ENCODE peak calls at places on chromosome 4, in five cellular contexts. P, X, L, U and I are unnamed samples.

GRCh38 chr4:93791570-93792195 is 36.9 kb upstream of the ATOH1 start:
- DNase-seq in P (peak; percentile 37), X (peak; percentile 87), L (peak; percentile 64), U (peak; percentile 8), I (peak; percentile 59)

GRCh38 chr4:140094701-140095420 is 59.1 kb downstream of the MAML3 start:
- DNase-seq in P (peak; percentile 49), X (no peak), L (no peak), U (no peak), I (peak; percentile 74)

GRCh38 chr4:130026185-130026584 is 930.2 kb downstream of the C4orf33 start:
- DNase-seq in P (no peak), X (no peak), L (no peak), U (no peak), I (no peak)

GRCh38 chr4:108779958-108780357 is 17.1 kb upstream of the ETNPPL start:
- DNase-seq in P (no peak), X (no peak), L (no peak), U (no peak), I (no peak)

GRCh38 chr4:108433832-108434231 is 186.5 kb upstream of the RPL34 start:
- DNase-seq in P (no peak), X (peak; percentile 64), L (no peak), U (peak; percentile 7), I (peak; percentile 83)

GRCh38 chr4:48295116-48295515 is 25.5 kb upstream of the TEC start:
- DNase-seq in P (no peak), X (peak; percentile 11), L (peak; percentile 40), U (no peak), I (no peak)

GRCh38 chr4:89906316-89906715 is 11.7 kb downstream of the MMRN1 start:
- DNase-seq in P (no peak), X (no peak), L (no peak), U (no peak), I (no peak)

GRCh38 chr4:118557298-118557851 is 127.8 kb upstream of the METTL14 start:
- DNase-seq in P (no peak), X (peak; percentile 60), L (peak; percentile 42), U (no peak), I (peak; percentile 62)

GRCh38 chr4:85051526-85051925 is 85.0 kb upstream of the WDFY3 start:
- DNase-seq in P (no peak), X (no peak), L (no peak), U (no peak), I (no peak)

GRCh38 chr4:25563071-25563564 is 92.5 kb upstream of the SLC34A2 start:
- DNase-seq in P (peak; percentile 74), X (no peak), L (no peak), U (no peak), I (no peak)

GRCh38 chr4:10157478-10158354 is 41.1 kb upstream of the WDR1 start:
- DNase-seq in P (peak; percentile 58), X (peak; percentile 75), L (peak; percentile 93), U (no peak), I (peak; percentile 68)

GRCh38 chr4:101421393-101421792 is 74.1 kb upstream of the PPP3CA start:
- DNase-seq in P (no peak), X (peak; percentile 61), L (no peak), U (no peak), I (no peak)

GRCh38 chr4:41323706-41324105 is 67.0 kb downstream of the UCHL1 start:
- DNase-seq in P (no peak), X (no peak), L (peak; percentile 31), U (no peak), I (no peak)

GRCh38 chr4:78606530-78607095 is 55.0 kb downstream of the ANXA3 start:
- DNase-seq in P (no peak), X (no peak), L (no peak), U (no peak), I (no peak)

GRCh38 chr4:145937990-145938611 is 522 bp downstream of the ZNF827 start:
- DNase-seq in P (no peak), X (peak; percentile 66), L (peak; percentile 52), U (no peak), I (peak; percentile 52)

GRCh38 chr4:106694232-106694631 is 325.7 kb upstream of the GIMD1 start:
- DNase-seq in P (no peak), X (no peak), L (no peak), U (no peak), I (no peak)

GRCh38 chr4:11252149-11252548 is 176.5 kb downstream of the HS3ST1 start:
- DNase-seq in P (no peak), X (no peak), L (no peak), U (no peak), I (no peak)

DNA sequence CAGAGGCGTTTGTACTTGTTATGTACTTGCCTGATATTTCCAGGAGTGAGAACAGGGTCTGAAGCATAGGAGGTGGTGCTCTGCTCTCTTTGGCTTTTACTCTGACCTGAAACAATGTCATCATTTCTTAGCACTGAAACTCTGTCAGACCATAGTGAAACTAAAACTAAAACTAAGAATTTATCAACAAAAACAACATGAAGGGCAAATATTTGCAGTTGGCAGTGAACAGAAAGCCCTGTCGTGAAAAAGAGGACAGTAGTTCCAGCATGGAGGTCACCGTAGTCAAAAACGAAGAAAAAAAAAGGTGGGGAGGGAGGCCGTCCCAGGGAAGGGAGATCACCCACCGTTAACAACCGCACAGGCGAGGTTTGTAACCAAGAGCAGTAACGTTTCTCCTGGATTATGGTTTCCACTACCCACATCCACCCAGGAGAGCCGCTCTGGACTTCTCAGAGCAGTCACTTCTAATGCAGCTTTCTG is 97.5 kb downstream of the ANK2 start:
- DNase-seq in P (no peak), X (peak; percentile 30), L (peak; percentile 15), U (no peak), I (peak; percentile 22)
- H3K4me3 ChIP-seq in P (no peak overlapping the region), X (peak overlapping the region; percentile 86), L (peak overlapping the region; percentile 27), U (peak overlapping the region; percentile 42), I (peak overlapping the region; percentile 22)

DNA sequence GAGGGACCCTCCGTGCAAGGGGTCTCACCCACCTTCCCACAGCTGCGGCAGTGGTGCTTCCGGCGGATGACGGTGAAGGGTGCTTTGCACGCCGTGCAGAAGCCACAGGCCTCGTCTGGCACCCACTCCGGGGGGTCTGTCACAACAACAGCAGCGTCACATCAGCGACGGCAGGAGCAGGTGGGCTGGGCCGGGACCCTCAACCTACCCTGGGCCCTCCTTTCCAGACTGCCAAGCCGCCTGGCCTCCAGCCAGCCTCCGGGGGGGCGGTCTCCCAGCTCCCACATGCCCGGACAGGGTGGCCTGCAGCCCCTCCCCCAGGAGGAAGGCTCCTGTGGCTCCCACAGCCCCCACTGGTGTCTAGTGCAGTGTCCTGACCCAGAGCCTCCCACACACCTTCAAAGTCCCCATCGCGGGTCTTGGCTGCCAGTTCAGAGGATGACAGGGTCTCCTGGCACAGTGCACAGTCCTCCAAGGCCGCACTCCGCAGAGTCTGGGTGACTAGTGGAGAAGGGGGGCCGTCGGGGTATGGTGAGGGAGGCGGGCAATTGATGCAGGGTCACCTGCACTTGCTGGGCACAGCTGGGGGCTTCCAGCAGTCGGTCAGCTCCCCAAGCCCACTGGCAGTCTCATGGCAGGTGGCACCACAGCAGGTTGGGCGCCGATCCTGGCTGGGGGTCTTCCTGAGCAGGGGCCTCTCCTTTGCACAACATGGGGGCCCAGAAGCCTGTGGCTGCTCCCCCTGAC is 9.5 kb upstream of the MXD4 start:
- DNase-seq in P (no peak), X (no peak), L (no peak), U (no peak), I (no peak)
- H3K4me3 ChIP-seq in P (no peak overlapping the region), X (no peak overlapping the region), L (no peak overlapping the region), U (no peak overlapping the region), I (no peak overlapping the region)

GRCh38 chr4:6811165-6811564 is 28.6 kb downstream of the KIAA0232 start:
- DNase-seq in P (no peak), X (no peak), L (peak; percentile 26), U (no peak), I (no peak)

GRCh38 chr4:6804082-6804752 is 21.7 kb downstream of the KIAA0232 start:
- DNase-seq in P (no peak), X (no peak), L (no peak), U (no peak), I (no peak)

GRCh38 chr4:6803246-6803645 is 20.7 kb downstream of the KIAA0232 start:
- DNase-seq in P (no peak), X (no peak), L (no peak), U (no peak), I (no peak)

GRCh38 chr4:6808259-6808658 is 25.7 kb downstream of the KIAA0232 start:
- DNase-seq in P (no peak), X (no peak), L (no peak), U (no peak), I (no peak)

DNA sequence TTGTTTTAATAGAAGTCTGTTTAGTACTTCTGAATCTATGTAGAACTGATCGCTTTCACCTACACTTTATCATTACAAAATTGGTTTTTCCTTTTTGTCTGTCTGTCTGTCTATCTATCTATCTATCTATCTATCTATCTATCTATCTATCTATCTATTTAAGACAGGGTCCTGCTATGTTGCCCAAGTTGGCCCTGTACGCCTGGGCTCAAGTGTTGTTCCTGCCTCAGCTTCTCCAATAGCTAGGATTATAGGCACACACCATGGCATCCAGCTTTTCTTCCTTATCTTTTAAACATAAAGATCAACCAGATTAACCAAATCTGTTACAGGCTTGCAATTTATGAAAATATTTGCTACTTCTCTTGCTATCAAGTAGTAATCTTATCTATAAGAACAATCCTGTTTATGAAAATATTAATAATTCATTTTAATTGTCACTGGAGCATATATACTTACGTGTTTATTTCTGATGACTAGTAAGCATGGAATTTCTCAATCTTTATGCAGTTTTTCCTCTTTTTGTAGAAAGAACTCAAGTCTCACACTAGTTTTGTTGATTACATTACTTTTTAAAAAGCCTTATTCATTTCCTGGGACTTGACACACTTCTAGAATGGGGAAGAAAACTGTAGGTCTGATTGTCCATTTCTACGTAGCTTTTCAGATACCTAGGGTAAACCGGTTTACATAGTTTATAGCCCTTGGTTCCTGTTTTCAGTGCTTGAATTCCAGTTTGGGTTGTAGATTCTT is 24.6 kb downstream of the KIAA0232 start:
- DNase-seq in P (no peak), X (peak; percentile 22), L (peak; percentile 24), U (no peak), I (peak; percentile 17)
- H3K4me3 ChIP-seq in P (no peak overlapping the region), X (peak overlapping the region; percentile 12), L (no peak overlapping the region), U (no peak overlapping the region), I (no peak overlapping the region)

GRCh38 chr4:186234367-186234766 is 7.1 kb downstream of the KLKB1 start:
- DNase-seq in P (no peak), X (no peak), L (no peak), U (no peak), I (no peak)
- H3K4me3 ChIP-seq in P (no peak overlapping the region), X (no peak overlapping the region), L (no peak overlapping the region), U (no peak overlapping the region), I (no peak overlapping the region)

GRCh38 chr4:3819210-3819919 is 53.2 kb downstream of the ADRA2C start:
- DNase-seq in P (no peak), X (no peak), L (no peak), U (no peak), I (no peak)
- H3K4me3 ChIP-seq in P (no peak overlapping the region), X (no peak overlapping the region), L (no peak overlapping the region), U (no peak overlapping the region), I (no peak overlapping the region)